ENCODE peak calls at places on chromosome 6, in four cellular contexts. T is fibroblast of pulmonary artery, M is thoracic aorta, X is choroid plexus epithelial cell. D is an unnamed sample.

GRCh38 chr6:49001856-49002255 is 461.2 kb downstream of the MMUT start:
- DNase-seq in M (no peak), T (peak; percentile 59), X (peak; percentile 18), D (no peak)

GRCh38 chr6:124961784-124962611 is at the start of gene RNF217:
- DNase-seq in M (peak; percentile 35), X (peak; percentile 79), T (peak; percentile 84), D (peak; percentile 75)

GRCh38 chr6:28136585-28137457 is 4.9 kb upstream of the ZKSCAN8 start:
- DNase-seq in X (peak; percentile 97), M (peak; percentile 70), T (peak; percentile 97), D (peak; percentile 96)

GRCh38 chr6:25179051-25179778 is 100.0 kb upstream of the CARMIL1 start:
- DNase-seq in X (peak; percentile 59), M (no peak), T (peak; percentile 90), D (peak; percentile 37)

GRCh38 chr6:83270971-83271714 is 78.0 kb downstream of the RWDD2A start:
- DNase-seq in M (no peak), X (peak; percentile 88), T (peak; percentile 76), D (peak; percentile 82)

GRCh38 chr6:24990227-24990843 is 54.6 kb upstream of the RIPOR2 start:
- DNase-seq in X (peak; percentile 84), M (no peak), T (peak; percentile 70), D (peak; percentile 50)

GRCh38 chr6:125962900-125963497 is 6.4 kb downstream of the HINT3 start:
- DNase-seq in T (no peak), X (no peak), M (no peak), D (no peak)

GRCh38 chr6:122730775-122731386 is 48.6 kb upstream of the FABP7 start:
- DNase-seq in X (peak; percentile 71), M (no peak), T (peak; percentile 65), D (peak; percentile 53)

GRCh38 chr6:4274382-4275082 is 139.2 kb upstream of the ECI2 start:
- DNase-seq in T (peak; percentile 31), X (peak; percentile 61), M (no peak), D (peak; percentile 46)

GRCh38 chr6:117352466-117353081 is 73.2 kb downstream of the ROS1 start:
- DNase-seq in T (peak; percentile 50), M (no peak), X (peak; percentile 64), D (peak; percentile 45)

GRCh38 chr6:125377621-125378020 is 75.9 kb upstream of the HDDC2 start:
- DNase-seq in T (peak; percentile 67), M (no peak), X (peak; percentile 94), D (peak; percentile 91)

GRCh38 chr6:117547688-117548621 is 54.4 kb downstream of the GOPC start:
- DNase-seq in M (peak; percentile 23), X (peak; percentile 62), T (peak; percentile 50), D (peak; percentile 49)

GRCh38 chr6:79031821-79032590 is 46.0 kb downstream of the PHIP start:
- DNase-seq in M (no peak), X (peak; percentile 77), T (peak; percentile 44), D (peak; percentile 76)

GRCh38 chr6:87065117-87065516 is 29.8 kb downstream of the CGA start:
- DNase-seq in X (no peak), T (no peak), M (no peak), D (no peak)

GRCh38 chr6:22497299-22497698 is 72.1 kb upstream of the HDGFL1 start:
- DNase-seq in T (no peak), X (no peak), M (no peak), D (no peak)

GRCh38 chr6:152206072-152206818 is 398.8 kb downstream of the ESR1 start:
- DNase-seq in X (peak; percentile 59), M (no peak), T (peak; percentile 38), D (no peak)

GRCh38 chr6:54935739-54936138 is 89.2 kb downstream of the FAM83B start:
- DNase-seq in T (peak; percentile 27), X (peak; percentile 48), M (no peak), D (peak; percentile 9)

GRCh38 chr6:15266423-15266996 is 20.6 kb downstream of the JARID2 start:
- DNase-seq in T (no peak), M (no peak), X (peak; percentile 59), D (no peak)

GRCh38 chr6:30102701-30103629 is 9.9 kb downstream of the TRIM31 start:
- DNase-seq in M (peak; percentile 69), T (peak; percentile 88), X (peak; percentile 92), D (peak; percentile 87)

GRCh38 chr6:40674170-40674569 is 87.0 kb upstream of the LRFN2 start:
- DNase-seq in T (no peak), X (no peak), M (no peak), D (no peak)
- H3K4me3 ChIP-seq in T (no peak overlapping the region), X (no peak overlapping the region), M (no peak overlapping the region), D (no peak overlapping the region)

DNA sequence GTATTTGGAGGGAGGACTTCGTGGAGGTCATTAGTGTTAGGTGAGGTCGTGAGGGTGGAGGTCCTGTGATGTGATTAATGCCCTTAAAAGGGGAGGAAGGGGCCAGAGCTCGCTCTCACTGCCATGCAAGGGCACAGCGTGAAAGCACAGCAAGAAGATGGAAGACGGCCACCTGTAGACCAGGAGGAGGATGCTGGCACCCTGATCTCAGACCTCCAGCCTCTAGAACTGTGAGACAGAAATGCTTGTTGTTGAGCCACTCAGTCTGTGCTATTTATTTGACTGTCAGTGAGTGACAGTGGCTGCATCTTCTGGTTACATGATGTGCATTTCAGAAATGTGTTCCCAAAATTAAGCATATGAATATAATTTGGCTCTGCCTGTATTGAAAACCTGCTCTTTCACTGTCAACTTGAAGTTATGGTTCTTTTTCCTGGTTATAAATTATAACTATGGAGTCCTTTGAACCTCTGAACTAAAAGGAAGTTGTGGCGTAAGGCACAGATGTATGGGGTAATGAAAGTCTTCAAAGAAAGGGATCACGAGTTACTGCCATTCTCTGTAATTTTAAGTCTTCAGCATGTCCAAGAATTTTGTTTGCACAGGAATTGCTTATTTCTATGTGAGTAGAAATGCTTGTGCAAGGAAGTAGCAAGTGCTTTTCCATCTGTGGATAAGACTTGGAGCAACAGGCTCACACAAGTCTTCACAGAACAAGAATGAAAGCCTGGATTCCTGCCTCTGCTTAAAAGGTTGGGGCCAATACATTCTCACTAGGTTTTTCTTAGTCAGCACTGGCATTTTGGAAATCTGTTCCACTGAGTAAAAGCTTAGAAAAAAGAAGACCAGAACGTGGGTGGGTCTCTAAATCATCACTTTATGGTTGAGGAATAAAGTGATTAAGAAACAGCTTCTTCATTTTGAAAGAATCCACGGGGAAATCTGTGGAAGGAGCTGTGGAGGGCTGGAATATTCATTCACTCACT is 10.3 kb downstream of the PPP1R14C start:
- DNase-seq in T (no peak), X (no peak), M (no peak), D (no peak)
- TF ChIP-seq CTCF in T (no peak), X (no peak), M (no peak), D (no peak)

GRCh38 chr6:132359891-132360290 is 41.4 kb downstream of the MOXD1 start:
- DNase-seq in X (no peak), T (no peak), M (no peak), D (no peak)

GRCh38 chr6:132357120-132357519 is 44.2 kb downstream of the MOXD1 start:
- DNase-seq in T (peak; percentile 72), X (peak; percentile 78), M (no peak), D (peak; percentile 25)

DNA sequence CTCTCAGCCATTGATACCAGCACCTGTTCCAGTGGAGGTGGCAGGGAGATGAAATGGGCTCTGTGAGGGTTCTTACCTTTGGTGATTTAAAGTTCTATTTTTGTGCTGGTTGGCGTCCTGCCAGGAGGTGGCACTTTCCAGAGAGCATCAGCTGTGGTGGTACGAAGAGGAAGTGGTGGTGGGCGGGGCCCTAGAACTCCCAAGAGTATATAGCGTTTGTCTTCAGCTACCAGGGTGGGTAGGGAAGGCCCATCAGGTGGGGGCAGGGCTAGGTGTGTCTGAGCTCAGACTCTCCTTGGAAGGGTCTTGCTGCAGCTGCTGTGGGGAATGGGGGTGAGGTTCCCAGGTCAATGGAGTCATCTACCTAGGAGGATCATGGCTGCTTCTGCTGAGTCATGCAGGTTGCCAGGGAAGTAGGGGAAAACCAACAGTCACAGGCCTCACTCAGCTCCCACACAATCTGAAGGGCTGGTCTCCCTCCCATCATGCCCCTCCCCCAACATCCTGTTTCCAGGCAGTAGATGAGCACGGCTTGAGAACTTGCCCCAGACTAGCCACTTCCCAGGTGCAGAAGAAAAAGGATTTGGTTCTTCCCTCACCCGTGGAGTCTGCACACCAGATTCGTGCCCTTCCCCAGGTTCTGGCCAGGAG is 46.6 kb downstream of the MOXD1 start:
- DNase-seq in M (no peak), X (peak; percentile 30), T (peak; percentile 41), D (no peak)
- H3K4me3 ChIP-seq in M (no peak overlapping the region), X (no peak overlapping the region), T (no peak overlapping the region), D (no peak overlapping the region)

GRCh38 chr6:166331503-166332133 is 10.7 kb downstream of the SFT2D1 start:
- DNase-seq in X (no peak), M (no peak), T (no peak), D (no peak)

GRCh38 chr6:166333172-166333995 is 9.0 kb downstream of the SFT2D1 start:
- DNase-seq in X (no peak), M (no peak), T (no peak), D (no peak)

GRCh38 chr6:166335378-166336366 is 6.7 kb downstream of the SFT2D1 start:
- DNase-seq in X (no peak), T (no peak), M (no peak), D (no peak)

GRCh38 chr6:166334878-166335277 is 7.5 kb downstream of the SFT2D1 start:
- DNase-seq in X (no peak), T (no peak), M (no peak), D (no peak)

GRCh38 chr6:166330612-166331011 is 11.7 kb downstream of the SFT2D1 start:
- DNase-seq in M (no peak), X (peak; percentile 71), T (peak; percentile 42), D (peak; percentile 45)
- TF ChIP-seq CTCF in M (no peak), X (peak; percentile 51), T (peak; percentile 12), D (peak; percentile 26)

DNA sequence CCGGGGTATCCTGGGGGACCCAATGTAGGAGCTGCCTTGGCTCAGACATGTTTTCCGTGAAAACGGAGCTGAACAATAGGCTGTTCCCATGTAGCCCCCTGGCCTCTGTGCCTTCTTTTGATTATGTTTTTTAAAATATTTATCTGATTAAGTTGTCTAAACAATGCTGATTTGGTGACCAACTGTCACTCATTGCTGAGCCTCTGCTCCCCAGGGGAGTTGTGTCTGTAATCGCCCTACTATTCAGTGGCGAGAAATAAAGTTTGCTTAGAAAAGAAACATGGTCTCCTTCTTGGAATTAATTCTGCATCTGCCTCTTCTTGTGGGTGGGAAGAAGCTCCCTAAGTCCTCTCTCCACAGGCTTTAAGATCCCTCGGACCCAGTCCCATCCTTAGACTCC is 2.7 kb downstream of the TNF start:
- DNase-seq in M (no peak), X (no peak), T (no peak), D (no peak)
- H3K4me3 ChIP-seq in M (no peak overlapping the region), X (no peak overlapping the region), T (no peak overlapping the region), D (no peak overlapping the region)

DNA sequence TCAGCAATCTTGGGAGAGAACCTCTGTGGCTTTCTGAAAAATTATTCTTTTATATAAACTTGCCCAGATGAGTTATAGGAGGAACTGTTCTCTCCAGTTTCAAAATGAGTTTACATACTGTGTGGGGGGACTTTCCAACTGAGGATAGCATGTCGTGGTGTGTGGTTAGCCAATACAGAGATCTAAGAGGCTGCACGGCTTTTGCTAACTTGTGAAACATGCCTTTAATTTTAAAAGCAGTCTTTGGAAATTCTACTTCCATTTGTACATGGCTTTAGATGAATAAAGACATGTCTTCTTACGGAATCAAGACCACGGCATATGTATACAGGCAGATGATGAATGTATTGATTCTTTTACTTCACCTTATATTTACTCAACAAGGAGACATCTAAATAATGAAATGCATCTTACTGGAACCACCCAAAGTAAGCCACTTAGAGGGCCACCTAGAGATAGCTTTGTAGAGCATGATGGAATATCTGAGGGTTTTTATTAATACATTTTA is 39.8 kb downstream of the HIVEP1 start:
- DNase-seq in X (peak; percentile 76), M (no peak), T (no peak), D (peak; percentile 57)
- TF ChIP-seq CTCF in X (no peak), M (no peak), T (no peak), D (no peak)